ENCODE peak calls at places on chromosomes 5 and 9, in five cellular contexts. D is EL; B is mesenteric fat pad; F is CD8-positive, alpha-beta T cell; Z is Daoy. J is an unnamed sample.

GRCh38 chr5:56358703-56359428 is 125.7 kb upstream of the ANKRD55 start:
- DNase-seq in D (peak), B (no peak), F (no peak), Z (peak), J (peak)

GRCh38 chr9:124792976-124793594 is 16.2 kb downstream of the OLFML2A start:
- DNase-seq in D (peak), B (no peak), F (no peak), Z (no peak), J (no peak)

GRCh38 chr5:74624501-74624900 is 16.0 kb downstream of the ENC1 start:
- DNase-seq in D (no peak), B (no peak), F (no peak), Z (no peak), J (peak)

GRCh38 chr5:122870219-122870856 is 24.9 kb downstream of the SNX24 start:
- DNase-seq in D (peak), B (no peak), F (no peak), Z (peak), J (peak)

GRCh38 chr5:74685979-74686631 is 1.1 kb downstream of the HEXB start:
- DNase-seq in D (peak), B (no peak), F (no peak), Z (peak), J (peak)

GRCh38 chr9:77807846-77808749 is 160.0 kb upstream of the GNA14 start:
- DNase-seq in D (no peak), B (no peak), F (no peak), Z (no peak), J (no peak)

GRCh38 chr5:98341038-98341710 is 432.3 kb upstream of the RGMB start:
- DNase-seq in D (peak), B (no peak), F (no peak), Z (peak), J (peak)

GRCh38 chr5:170597109-170597741 is 93.4 kb downstream of the KCNIP1 start:
- DNase-seq in D (peak), B (no peak), F (no peak), Z (peak), J (peak)

GRCh38 chr5:167770461-167770860 is 521.0 kb upstream of the WWC1 start:
- DNase-seq in D (peak), B (no peak), F (no peak), Z (peak), J (peak)

GRCh38 chr9:71987471-71988371 is 72.7 kb downstream of the C9orf57 start:
- DNase-seq in D (no peak), B (no peak), F (no peak), Z (no peak), J (no peak)

GRCh38 chr9:73121375-73121935 is 30.2 kb upstream of the ANXA1 start:
- DNase-seq in D (no peak), B (no peak), F (no peak), Z (no peak), J (no peak)

GRCh38 chr9:106432631-106433030 is 430.3 kb upstream of the ZNF462 start:
- DNase-seq in D (no peak), B (no peak), F (no peak), Z (no peak), J (peak)